ENCODE peak calls at places on chromosomes 1 and 21, in five cellular contexts. F, D, S, K and M are unnamed samples.

GRCh38 chr1:202274611-202275010 is 67.1 kb downstream of the UBE2T start:
- DNase-seq in F (no peak), D (no peak), S (no peak), K (peak; percentile 17), M (peak; percentile 70)

GRCh38 chr1:53800621-53801020 is 37.5 kb downstream of the NDC1 start:
- DNase-seq in F (no peak), D (no peak), S (no peak), K (no peak), M (no peak)

GRCh38 chr1:95127380-95127779 is 10.2 kb downstream of the TLCD4 start:
- DNase-seq in F (no peak), D (no peak), S (no peak), K (no peak), M (no peak)

GRCh38 chr1:64540265-64540791 is 70.4 kb downstream of the CACHD1 start:
- DNase-seq in F (no peak), D (no peak), S (no peak), K (peak; percentile 9), M (no peak)

GRCh38 chr21:19198801-19199200 is 795.2 kb upstream of the TMPRSS15 start:
- DNase-seq in F (no peak), D (no peak), S (no peak), K (no peak), M (no peak)

GRCh38 chr1:34806396-34806795 is 13.6 kb downstream of the GJA4 start:
- DNase-seq in F (no peak), D (no peak), S (peak; percentile 55), K (no peak), M (no peak)

GRCh38 chr1:1397839-1398523 is 1.2 kb downstream of the CCNL2 start:
- DNase-seq in F (peak; percentile 30), D (no peak), S (peak; percentile 28), K (no peak), M (no peak)

GRCh38 chr1:81695741-81696140 is 105.0 kb upstream of the ADGRL2 start:
- DNase-seq in F (no peak), D (no peak), S (peak; percentile 92), K (peak; percentile 16), M (no peak)

GRCh38 chr1:247409869-247410544 is 6.0 kb upstream of the NLRP3 start:
- DNase-seq in F (no peak), D (no peak), S (no peak), K (no peak), M (no peak)

GRCh38 chr1:5836776-5837440 is 155.3 kb downstream of the NPHP4 start:
- DNase-seq in F (no peak), D (no peak), S (no peak), K (no peak), M (peak; percentile 21)

GRCh38 chr1:157104598-157105293 is 5.1 kb upstream of the ETV3L start:
- DNase-seq in F (no peak), D (no peak), S (peak; percentile 20), K (no peak), M (no peak)

GRCh38 chr1:42172394-42173133 is 8.0 kb upstream of the GUCA2A start:
- DNase-seq in F (peak; percentile 83), D (peak; percentile 42), S (no peak), K (peak; percentile 74), M (no peak)

GRCh38 chr1:229119161-229119560 is 151.8 kb upstream of the RAB4A start:
- DNase-seq in F (no peak), D (no peak), S (no peak), K (no peak), M (no peak)

GRCh38 chr21:14901482-14901958 is 163.3 kb downstream of the NRIP1 start:
- DNase-seq in F (no peak), D (no peak), S (peak; percentile 99), K (no peak), M (no peak)

GRCh38 chr1:182784556-182785171 is 4.9 kb upstream of the NPL start:
- DNase-seq in F (no peak), D (no peak), S (no peak), K (peak; percentile 30), M (peak; percentile 40)

GRCh38 chr21:22880573-22880972 is 1882.4 kb downstream of the NCAM2 start:
- DNase-seq in F (no peak), D (no peak), S (no peak), K (no peak), M (no peak)

GRCh38 chr1:14529436-14529835 is 69.0 kb upstream of the KAZN start:
- DNase-seq in F (no peak), D (no peak), S (no peak), K (no peak), M (no peak)

GRCh38 chr1:1419812-1420653 is 1.0 kb downstream of the ANKRD65 start:
- DNase-seq in F (peak; percentile 81), D (peak; percentile 39), S (no peak), K (no peak), M (no peak)

GRCh38 chr1:20112279-20113000 is 6.9 kb downstream of the PLA2G2D start:
- DNase-seq in F (no peak), D (no peak), S (peak; percentile 42), K (no peak), M (no peak)

GRCh38 chr1:199157494-199157893 is 518.7 kb downstream of the PTPRC start:
- DNase-seq in F (no peak), D (no peak), S (peak; percentile 75), K (no peak), M (no peak)

GRCh38 chr1:103584537-103584936 is 13.1 kb downstream of the AMY2B start:
- DNase-seq in F (no peak), D (no peak), S (no peak), K (no peak), M (no peak)

GRCh38 chr1:212945056-212945455 is 5.3 kb upstream of the VASH2 start:
- DNase-seq in F (no peak), D (no peak), S (no peak), K (no peak), M (no peak)

GRCh38 chr1:86441581-86441980 is 17.6 kb downstream of the CLCA2 start:
- DNase-seq in F (no peak), D (no peak), S (no peak), K (no peak), M (no peak)

GRCh38 chr1:204025917-204026709 is 46.8 kb upstream of the SOX13 start:
- DNase-seq in F (no peak), D (no peak), S (no peak), K (no peak), M (no peak)

DNA sequence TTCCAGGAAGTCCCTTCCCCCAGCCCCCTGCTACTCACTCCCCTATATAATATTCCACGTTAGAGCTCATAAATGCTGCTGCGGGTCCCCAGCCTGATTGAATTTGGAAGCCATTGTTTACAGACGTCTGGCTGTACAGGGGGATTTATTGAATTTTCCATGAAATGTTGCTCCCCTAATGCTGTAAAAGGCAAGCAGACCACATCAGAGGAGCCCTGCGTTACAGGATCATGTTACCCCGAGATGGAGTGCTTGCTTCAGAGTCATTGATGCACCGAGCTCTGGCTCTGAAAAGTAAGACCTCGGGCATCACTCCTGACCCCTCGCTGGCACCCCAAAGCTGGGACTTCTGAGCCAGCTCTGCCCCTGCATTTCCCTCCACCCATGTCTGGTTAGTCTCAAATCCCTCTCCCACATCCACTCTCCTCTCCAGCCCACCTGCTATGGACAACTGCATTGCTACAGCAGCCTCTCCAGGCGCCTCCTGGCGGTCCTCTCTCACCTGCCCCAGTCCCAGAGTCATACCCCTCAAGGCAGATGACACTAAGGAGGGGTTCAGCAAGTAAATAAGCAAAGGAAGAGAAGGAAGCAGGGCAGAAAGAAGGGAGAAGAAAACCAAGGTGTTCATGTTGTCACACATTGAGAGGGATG is 127.8 kb downstream of the TMEM53 start:
- DNase-seq in F (no peak), D (no peak), S (no peak), K (no peak), M (no peak)
- TF ChIP-seq CTCF in F (no peak), D (no peak), S (no peak), K (no peak), M (no peak)

GRCh38 chr1:109183339-109183738 is 30.4 kb upstream of the SARS1 start:
- DNase-seq in F (no peak), D (no peak), S (no peak), K (no peak), M (no peak)
- H3K4me1 ChIP-seq in F (peaks cover 71% of the 10 kb centered on the region), D (peaks cover 85% of the 10 kb centered on the region), S (no peaks in the 10 kb centered on the region), K (peaks cover 7% of the 10 kb centered on the region), M (no peaks in the 10 kb centered on the region)

GRCh38 chr1:111758373-111758772 is 2.7 kb downstream of the DDX20 start:
- DNase-seq in F (no peak), D (no peak), S (no peak), K (no peak), M (no peak)
- TF ChIP-seq CTCF in F (no peak), D (no peak), S (no peak), K (no peak), M (peak; percentile 47)

DNA sequence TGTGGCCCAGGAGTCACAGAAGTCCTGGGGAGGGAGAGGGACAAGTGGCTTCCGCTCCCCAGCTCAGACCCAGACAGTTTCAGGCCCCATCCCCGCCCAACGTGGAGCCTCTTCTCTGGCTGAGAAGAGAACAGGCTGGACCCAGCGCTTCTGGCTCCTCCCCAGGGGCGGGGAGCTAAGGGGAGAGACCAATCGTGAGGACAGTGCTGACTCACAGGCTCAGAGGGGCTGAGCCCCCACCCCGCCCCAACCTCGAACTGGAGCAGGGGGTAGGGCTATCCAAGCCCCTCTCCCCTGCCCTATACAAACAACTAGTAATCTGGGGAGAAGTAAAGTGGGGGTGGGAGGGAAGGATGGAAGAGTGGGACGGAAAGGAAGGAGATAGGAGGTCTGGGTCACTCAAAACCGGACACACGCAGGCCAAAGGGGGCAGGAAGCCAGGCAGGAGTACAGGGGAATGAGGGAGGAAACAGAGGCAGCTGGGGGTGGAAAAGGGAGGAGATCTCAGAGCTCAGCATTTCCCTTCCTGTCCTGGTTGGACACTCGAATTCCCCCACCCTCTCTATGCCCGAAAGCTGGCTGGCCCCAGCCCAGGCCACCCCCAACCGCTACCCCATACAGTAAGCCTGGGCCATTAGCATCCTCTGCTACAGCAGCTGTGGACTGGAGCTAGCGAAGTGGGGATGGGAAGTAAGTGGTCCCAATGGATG is at the start of gene SHC1:
- DNase-seq in F (peak; percentile 89), D (peak; percentile 68), S (peak; percentile 91), K (peak; percentile 94), M (peak; percentile 97)
- H3K4me1 ChIP-seq in F (peaks cover 20% of the 10 kb centered on the region), D (peaks cover 44% of the 10 kb centered on the region), S (peaks cover 43% of the 10 kb centered on the region), K (peaks cover 73% of the 10 kb centered on the region), M (peaks cover 18% of the 10 kb centered on the region)

DNA sequence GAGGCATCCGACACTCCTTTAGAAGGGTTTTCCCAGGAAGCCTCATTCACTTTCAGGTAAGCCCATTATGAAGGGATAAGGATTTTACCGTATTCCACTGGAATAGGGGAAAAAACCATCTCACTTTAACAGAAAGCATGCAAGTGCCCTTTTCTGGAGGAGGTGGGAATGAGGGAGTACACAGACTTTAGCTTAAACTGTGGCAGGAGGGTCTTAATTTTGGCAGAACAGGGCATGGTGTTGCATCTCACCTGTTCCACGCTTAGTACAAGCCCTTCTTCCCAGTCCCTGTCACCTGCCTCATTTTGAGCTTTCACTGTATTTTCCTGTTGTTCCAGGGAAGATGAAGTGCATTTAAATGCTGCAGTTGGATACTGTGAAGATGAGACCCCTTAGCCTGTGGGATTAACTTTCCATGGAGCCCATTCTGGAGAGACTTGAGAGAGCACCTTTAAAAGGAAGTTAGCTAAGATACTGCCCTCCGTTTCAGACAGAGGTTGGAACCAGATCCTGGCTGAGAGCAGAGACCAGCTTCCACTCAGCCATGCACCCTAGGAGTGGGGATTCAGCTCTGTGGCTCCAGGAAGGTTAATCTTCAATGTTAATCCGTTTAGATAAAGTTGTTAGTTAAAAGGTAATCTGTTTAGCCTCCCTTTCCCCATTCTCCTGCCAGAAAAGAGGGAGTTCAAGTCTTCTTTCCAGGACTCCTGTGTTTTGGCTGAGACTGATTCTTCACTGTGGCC is 42.6 kb downstream of the PBX1 start:
- DNase-seq in F (no peak), D (no peak), S (no peak), K (no peak), M (no peak)
- TF ChIP-seq CTCF in F (no peak), D (no peak), S (no peak), K (no peak), M (no peak)